ENCODE peak calls at places on chromosome 13, in six cellular contexts. T is stimulated activated CD4-positive, alpha-beta T cell treated with anti-CD3 and anti-CD28 coated beads, Interleukin-1b, Interleukin-23, amount 100 ng/mL, for 48 hours; Y is sigmoid colon; I is activated T-cell treated with anti-CD3 and anti-CD28 coated beads, Interleukin-2, amount 50 U/mL, for 24 hours; V is AG09319; O is AML-193. M is an unnamed sample.

GRCh38 chr13:90448466-90449037 is 898.9 kb upstream of the MIR17HG start:
- DNase-seq in T (no peak), Y (no peak), I (no peak), V (no peak), O (no peak), M (no peak)

GRCh38 chr13:93505104-93505952 is 278.7 kb downstream of the GPC6 start:
- DNase-seq in T (no peak), Y (no peak), I (no peak), V (no peak), O (no peak), M (no peak)

GRCh38 chr13:35646061-35646774 is 169.7 kb upstream of the MAB21L1 start:
- DNase-seq in T (no peak), Y (no peak), I (no peak), V (no peak), O (peak; percentile 36), M (no peak)

GRCh38 chr13:101473458-101473857 is 21.0 kb downstream of the ITGBL1 start:
- DNase-seq in T (no peak), Y (no peak), I (no peak), V (peak; percentile 60), O (no peak), M (no peak)

GRCh38 chr13:86080340-86080995 is 281.2 kb upstream of the SLITRK6 start:
- DNase-seq in T (no peak), Y (no peak), I (no peak), V (no peak), O (no peak), M (no peak)

GRCh38 chr13:73303858-73304257 is 245.1 kb downstream of the KLF5 start:
- DNase-seq in T (peak; percentile 63), Y (no peak), I (peak; percentile 29), V (no peak), O (no peak), M (no peak)

GRCh38 chr13:70613295-70613694 is 505.0 kb upstream of the KLHL1 start:
- DNase-seq in T (no peak), Y (no peak), I (no peak), V (no peak), O (peak; percentile 26), M (no peak)

GRCh38 chr13:26343816-26344215 is 89.9 kb downstream of the CDK8 start:
- DNase-seq in T (no peak), Y (no peak), I (no peak), V (no peak), O (no peak), M (no peak)

GRCh38 chr13:110944121-110944967 is 29.5 kb upstream of the ANKRD10 start:
- DNase-seq in T (peak; percentile 47), Y (no peak), I (no peak), V (no peak), O (peak; percentile 22), M (no peak)

GRCh38 chr13:51589793-51590192 is 5.5 kb downstream of the WDFY2 start:
- DNase-seq in T (no peak), Y (no peak), I (no peak), V (no peak), O (no peak), M (no peak)

GRCh38 chr13:113559061-113559460 is 25.5 kb upstream of the TFDP1 start:
- DNase-seq in T (no peak), Y (no peak), I (no peak), V (no peak), O (no peak), M (no peak)